ENCODE peak calls at places on chromosome 16, in nine cellular contexts. One of them, this sample, is unnamed.

GRCh38 chr16:2029350-2029749 is 2.6 kb downstream of the NHERF2 start:
- DNase-seq in epithelial cell of proximal tubule: no peak
- DNase-seq in EL: no peak
- DNase-seq in astrocyte of the spinal cord: no peak
- DNase-seq in A172: no peak
- DNase-seq in epithelial cell of esophagus: no peak
- DNase-seq in upper lobe of right lung: no peak
- DNase-seq in posterior cingulate gyrus: no peak
- DNase-seq in nucleus accumbens: no peak
- DNase-seq in this sample: no peak

GRCh38 chr16:7339700-7340099 is 7.1 kb downstream of the RBFOX1 start:
- DNase-seq in epithelial cell of proximal tubule: no peak
- DNase-seq in EL: no peak
- DNase-seq in astrocyte of the spinal cord: no peak
- DNase-seq in A172: no peak
- DNase-seq in epithelial cell of esophagus: no peak
- DNase-seq in upper lobe of right lung: no peak
- DNase-seq in posterior cingulate gyrus: no peak
- DNase-seq in nucleus accumbens: no peak
- DNase-seq in this sample: no peak

GRCh38 chr16:67150058-67150832 is 553 bp downstream of the B3GNT9 start:
- DNase-seq in epithelial cell of proximal tubule: no peak
- DNase-seq in EL: peak; percentile 62
- DNase-seq in astrocyte of the spinal cord: peak; percentile 59
- DNase-seq in A172: no peak
- DNase-seq in epithelial cell of esophagus: peak; percentile 42
- DNase-seq in upper lobe of right lung: peak; percentile 82
- DNase-seq in posterior cingulate gyrus: peak; percentile 86
- DNase-seq in nucleus accumbens: no peak
- DNase-seq in this sample: peak; percentile 40

GRCh38 chr16:28039493-28039892 is 24.0 kb downstream of the GSG1L start:
- DNase-seq in epithelial cell of proximal tubule: no peak
- DNase-seq in EL: no peak
- DNase-seq in astrocyte of the spinal cord: no peak
- DNase-seq in A172: no peak
- DNase-seq in epithelial cell of esophagus: no peak
- DNase-seq in upper lobe of right lung: no peak
- DNase-seq in posterior cingulate gyrus: no peak
- DNase-seq in nucleus accumbens: no peak
- DNase-seq in this sample: no peak

GRCh38 chr16:24010440-24011089 is 174.8 kb downstream of the PRKCB start:
- DNase-seq in epithelial cell of proximal tubule: peak; percentile 16
- DNase-seq in EL: peak; percentile 56
- DNase-seq in astrocyte of the spinal cord: peak; percentile 39
- DNase-seq in A172: peak; percentile 66
- DNase-seq in epithelial cell of esophagus: peak; percentile 73
- DNase-seq in upper lobe of right lung: peak; percentile 79
- DNase-seq in posterior cingulate gyrus: peak; percentile 96
- DNase-seq in nucleus accumbens: peak; percentile 32
- DNase-seq in this sample: peak; percentile 78

GRCh38 chr16:25151996-25152395 is 40.5 kb downstream of the LCMT1 start:
- DNase-seq in epithelial cell of proximal tubule: no peak
- DNase-seq in EL: peak; percentile 86
- DNase-seq in astrocyte of the spinal cord: peak; percentile 86
- DNase-seq in A172: peak; percentile 98
- DNase-seq in epithelial cell of esophagus: no peak
- DNase-seq in upper lobe of right lung: no peak
- DNase-seq in posterior cingulate gyrus: no peak
- DNase-seq in nucleus accumbens: no peak
- DNase-seq in this sample: no peak

GRCh38 chr16:29909398-29909797 is 9.1 kb downstream of the ASPHD1 start:
- DNase-seq in epithelial cell of proximal tubule: no peak
- DNase-seq in EL: peak; percentile 48
- DNase-seq in astrocyte of the spinal cord: no peak
- DNase-seq in A172: peak; percentile 70
- DNase-seq in epithelial cell of esophagus: no peak
- DNase-seq in upper lobe of right lung: no peak
- DNase-seq in posterior cingulate gyrus: no peak
- DNase-seq in nucleus accumbens: no peak
- DNase-seq in this sample: no peak

GRCh38 chr16:66917741-66918140 is 944 bp downstream of the CDH16 start:
- DNase-seq in epithelial cell of proximal tubule: no peak
- DNase-seq in EL: no peak
- DNase-seq in astrocyte of the spinal cord: no peak
- DNase-seq in A172: no peak
- DNase-seq in epithelial cell of esophagus: no peak
- DNase-seq in upper lobe of right lung: no peak
- DNase-seq in posterior cingulate gyrus: no peak
- DNase-seq in nucleus accumbens: no peak
- DNase-seq in this sample: no peak

GRCh38 chr16:24896439-24896838 is 50.7 kb downstream of the SLC5A11 start:
- DNase-seq in epithelial cell of proximal tubule: no peak
- DNase-seq in EL: no peak
- DNase-seq in astrocyte of the spinal cord: no peak
- DNase-seq in A172: no peak
- DNase-seq in epithelial cell of esophagus: no peak
- DNase-seq in upper lobe of right lung: no peak
- DNase-seq in posterior cingulate gyrus: no peak
- DNase-seq in nucleus accumbens: no peak
- DNase-seq in this sample: no peak

GRCh38 chr16:23856345-23856744 is 20.6 kb downstream of the PRKCB start:
- DNase-seq in epithelial cell of proximal tubule: no peak
- DNase-seq in EL: no peak
- DNase-seq in astrocyte of the spinal cord: no peak
- DNase-seq in A172: no peak
- DNase-seq in epithelial cell of esophagus: no peak
- DNase-seq in upper lobe of right lung: no peak
- DNase-seq in posterior cingulate gyrus: no peak
- DNase-seq in nucleus accumbens: no peak
- DNase-seq in this sample: no peak

GRCh38 chr16:31010539-31010938 is at the start of gene STX1B:
- DNase-seq in epithelial cell of proximal tubule: no peak
- DNase-seq in EL: peak; percentile 34
- DNase-seq in astrocyte of the spinal cord: peak; percentile 38
- DNase-seq in A172: no peak
- DNase-seq in epithelial cell of esophagus: no peak
- DNase-seq in upper lobe of right lung: no peak
- DNase-seq in posterior cingulate gyrus: peak; percentile 96
- DNase-seq in nucleus accumbens: peak; percentile 20
- DNase-seq in this sample: no peak

GRCh38 chr16:85715169-85716015 is 26.6 kb upstream of the GINS2 start:
- DNase-seq in epithelial cell of proximal tubule: no peak
- DNase-seq in EL: no peak
- DNase-seq in astrocyte of the spinal cord: no peak
- DNase-seq in A172: no peak
- DNase-seq in epithelial cell of esophagus: peak; percentile 74
- DNase-seq in upper lobe of right lung: no peak
- DNase-seq in posterior cingulate gyrus: no peak
- DNase-seq in nucleus accumbens: no peak
- DNase-seq in this sample: no peak

This sample was measured in mucosa of descending colon.